ENCODE peak calls at places on chromosomes 7 and 10, in four cellular contexts. One of them, this sample, is unnamed.

GRCh38 chr7:99219185-99219767 is 11.4 kb upstream of the KPNA7 start:
- DNase-seq in iris pigment epithelial cell: no peak
- DNase-seq in heart right ventricle: no peak
- DNase-seq in fibroblast of the aortic adventitia: no peak
- DNase-seq in this sample: no peak

GRCh38 chr7:134920026-134920758 is 66.1 kb upstream of the AGBL3 start:
- DNase-seq in iris pigment epithelial cell: peak; percentile 95
- DNase-seq in heart right ventricle: no peak
- DNase-seq in fibroblast of the aortic adventitia: peak; percentile 92
- DNase-seq in this sample: peak; percentile 78

GRCh38 chr10:55144001-55144400 is 343.0 kb upstream of the PCDH15 start:
- DNase-seq in iris pigment epithelial cell: no peak
- DNase-seq in heart right ventricle: no peak
- DNase-seq in fibroblast of the aortic adventitia: no peak
- DNase-seq in this sample: no peak

GRCh38 chr10:100816671-100817070 is 71.3 kb downstream of the PAX2 start:
- DNase-seq in iris pigment epithelial cell: no peak
- DNase-seq in heart right ventricle: no peak
- DNase-seq in fibroblast of the aortic adventitia: no peak
- DNase-seq in this sample: no peak

GRCh38 chr7:139602143-139602722 is 78.7 kb downstream of the CLEC2L start:
- DNase-seq in iris pigment epithelial cell: peak; percentile 43
- DNase-seq in heart right ventricle: no peak
- DNase-seq in fibroblast of the aortic adventitia: peak; percentile 59
- DNase-seq in this sample: peak; percentile 66

GRCh38 chr7:84194484-84195260 is at the start of gene SEMA3A:
- DNase-seq in iris pigment epithelial cell: peak; percentile 89
- DNase-seq in heart right ventricle: no peak
- DNase-seq in fibroblast of the aortic adventitia: peak; percentile 89
- DNase-seq in this sample: peak; percentile 46

GRCh38 chr7:132577206-132578049 is 1.2 kb upstream of the PLXNA4 start:
- DNase-seq in iris pigment epithelial cell: peak; percentile 50
- DNase-seq in heart right ventricle: peak; percentile 83
- DNase-seq in fibroblast of the aortic adventitia: peak; percentile 76
- DNase-seq in this sample: no peak

GRCh38 chr10:123784636-123785035 is 107.0 kb downstream of the CPXM2 start:
- DNase-seq in iris pigment epithelial cell: no peak
- DNase-seq in heart right ventricle: no peak
- DNase-seq in fibroblast of the aortic adventitia: no peak
- DNase-seq in this sample: no peak

GRCh38 chr10:35355971-35356724 is 19.8 kb downstream of the CCNY start:
- DNase-seq in iris pigment epithelial cell: no peak
- DNase-seq in heart right ventricle: no peak
- DNase-seq in fibroblast of the aortic adventitia: peak; percentile 49
- DNase-seq in this sample: no peak

GRCh38 chr7:135204876-135205275 is 6.5 kb downstream of the WDR91 start:
- DNase-seq in iris pigment epithelial cell: peak; percentile 34
- DNase-seq in heart right ventricle: no peak
- DNase-seq in fibroblast of the aortic adventitia: no peak
- DNase-seq in this sample: no peak

GRCh38 chr7:44959433-44959951 is 19.3 kb downstream of the MYO1G start:
- DNase-seq in iris pigment epithelial cell: no peak
- DNase-seq in heart right ventricle: no peak
- DNase-seq in fibroblast of the aortic adventitia: no peak
- DNase-seq in this sample: no peak

GRCh38 chr10:22366771-22367170 is 21.5 kb downstream of the SPAG6 start:
- DNase-seq in iris pigment epithelial cell: no peak
- DNase-seq in heart right ventricle: no peak
- DNase-seq in fibroblast of the aortic adventitia: no peak
- DNase-seq in this sample: no peak

GRCh38 chr10:130041691-130042225 is 68.9 kb downstream of the C10orf143 start:
- DNase-seq in iris pigment epithelial cell: no peak
- DNase-seq in heart right ventricle: no peak
- DNase-seq in fibroblast of the aortic adventitia: no peak
- DNase-seq in this sample: no peak

GRCh38 chr10:624605-625334 is 64.7 kb downstream of the DIP2C start:
- DNase-seq in iris pigment epithelial cell: peak; percentile 77
- DNase-seq in heart right ventricle: peak; percentile 72
- DNase-seq in fibroblast of the aortic adventitia: peak; percentile 49
- DNase-seq in this sample: peak; percentile 71

GRCh38 chr10:85641479-85641967 is 725.1 kb downstream of the GRID1 start:
- DNase-seq in iris pigment epithelial cell: peak; percentile 8
- DNase-seq in heart right ventricle: no peak
- DNase-seq in fibroblast of the aortic adventitia: no peak
- DNase-seq in this sample: no peak

GRCh38 chr7:40923631-40924030 is 779.3 kb downstream of the INHBA start:
- DNase-seq in iris pigment epithelial cell: no peak
- DNase-seq in heart right ventricle: no peak
- DNase-seq in fibroblast of the aortic adventitia: no peak
- DNase-seq in this sample: no peak

GRCh38 chr7:95478139-95479037 is 7.4 kb upstream of the ASB4 start:
- DNase-seq in iris pigment epithelial cell: no peak
- DNase-seq in heart right ventricle: no peak
- DNase-seq in fibroblast of the aortic adventitia: peak; percentile 50
- DNase-seq in this sample: no peak

GRCh38 chr10:43955978-43956377 is 307.3 kb upstream of the ZNF32 start:
- DNase-seq in iris pigment epithelial cell: no peak
- DNase-seq in heart right ventricle: no peak
- DNase-seq in fibroblast of the aortic adventitia: no peak
- DNase-seq in this sample: no peak

GRCh38 chr7:47507514-47507913 is 74.4 kb downstream of the TNS3 start:
- DNase-seq in iris pigment epithelial cell: no peak
- DNase-seq in heart right ventricle: no peak
- DNase-seq in fibroblast of the aortic adventitia: no peak
- DNase-seq in this sample: no peak

This sample was measured in COLO829.